ENCODE peak calls at places on chromosomes 2 and 18, in four cellular contexts. Y is transverse colon, M is mesenchymal stem cell, J is SJSA1. B is an unnamed sample.

GRCh38 chr2:55364189-55365055 is 55.2 kb downstream of the CCDC88A start:
- DNase-seq in Y (no peak), J (peak), M (peak), B (peak)

GRCh38 chr2:164849506-164849905 is 7.9 kb upstream of the COBLL1 start:
- DNase-seq in Y (no peak), M (no peak), J (no peak), B (no peak)

GRCh38 chr2:46171441-46171953 is 125.7 kb upstream of the EPAS1 start:
- DNase-seq in M (peak), Y (no peak), J (no peak), B (no peak)

GRCh38 chr18:13161276-13161899 is 57.2 kb upstream of the LDLRAD4 start:
- DNase-seq in Y (no peak), J (no peak), M (no peak), B (no peak)

GRCh38 chr18:13070460-13070859 is 79.3 kb downstream of the CEP192 start:
- DNase-seq in J (no peak), M (peak), Y (no peak), B (no peak)

GRCh38 chr2:36951574-36951973 is 14.8 kb downstream of the STRN start:
- DNase-seq in Y (no peak), M (peak), J (no peak), B (no peak)

GRCh38 chr2:108923736-108924443 is 65.1 kb downstream of the EDAR start:
- DNase-seq in J (no peak), M (no peak), Y (no peak), B (no peak)

GRCh38 chr18:9673296-9674251 is 34.5 kb upstream of the RAB31 start:
- DNase-seq in M (peak), J (peak), Y (peak), B (no peak)

GRCh38 chr2:45855374-45855773 is 203.9 kb downstream of the PRKCE start:
- DNase-seq in Y (no peak), J (no peak), M (peak), B (no peak)

GRCh38 chr2:64201086-64201627 is 56.9 kb upstream of the PELI1 start:
- DNase-seq in Y (no peak), M (peak), J (no peak), B (no peak)

GRCh38 chr18:76654536-76654935 is 159.5 kb upstream of the ZNF516 start:
- DNase-seq in Y (no peak), J (no peak), M (no peak), B (no peak)

GRCh38 chr2:238761802-238762373 is 86.0 kb upstream of the TWIST2 start:
- DNase-seq in J (no peak), M (peak), Y (no peak), B (no peak)

GRCh38 chr18:45777393-45777792 is 48.1 kb upstream of the SIGLEC15 start:
- DNase-seq in M (peak), J (peak), Y (no peak), B (no peak)

GRCh38 chr2:170714156-170715061 is 728 bp upstream of the SP5 start:
- DNase-seq in Y (peak), M (no peak), J (peak), B (no peak)
- H3K27ac ChIP-seq in Y (peak), M (no peak), J (peak), B (no peak)

GRCh38 chr2:217793566-217794132 is 209.1 kb downstream of the TNS1 start:
- DNase-seq in M (no peak), J (peak), Y (no peak), B (no peak)
- H3K27ac ChIP-seq in M (no peak), J (no peak), Y (peak), B (no peak)

GRCh38 chr2:40372278-40372580 is 79.7 kb downstream of the SLC8A1 start:
- DNase-seq in Y (no peak), J (no peak), M (peak), B (no peak)
- H3K27ac ChIP-seq in Y (peak), J (peak), M (peak), B (no peak)

DNA sequence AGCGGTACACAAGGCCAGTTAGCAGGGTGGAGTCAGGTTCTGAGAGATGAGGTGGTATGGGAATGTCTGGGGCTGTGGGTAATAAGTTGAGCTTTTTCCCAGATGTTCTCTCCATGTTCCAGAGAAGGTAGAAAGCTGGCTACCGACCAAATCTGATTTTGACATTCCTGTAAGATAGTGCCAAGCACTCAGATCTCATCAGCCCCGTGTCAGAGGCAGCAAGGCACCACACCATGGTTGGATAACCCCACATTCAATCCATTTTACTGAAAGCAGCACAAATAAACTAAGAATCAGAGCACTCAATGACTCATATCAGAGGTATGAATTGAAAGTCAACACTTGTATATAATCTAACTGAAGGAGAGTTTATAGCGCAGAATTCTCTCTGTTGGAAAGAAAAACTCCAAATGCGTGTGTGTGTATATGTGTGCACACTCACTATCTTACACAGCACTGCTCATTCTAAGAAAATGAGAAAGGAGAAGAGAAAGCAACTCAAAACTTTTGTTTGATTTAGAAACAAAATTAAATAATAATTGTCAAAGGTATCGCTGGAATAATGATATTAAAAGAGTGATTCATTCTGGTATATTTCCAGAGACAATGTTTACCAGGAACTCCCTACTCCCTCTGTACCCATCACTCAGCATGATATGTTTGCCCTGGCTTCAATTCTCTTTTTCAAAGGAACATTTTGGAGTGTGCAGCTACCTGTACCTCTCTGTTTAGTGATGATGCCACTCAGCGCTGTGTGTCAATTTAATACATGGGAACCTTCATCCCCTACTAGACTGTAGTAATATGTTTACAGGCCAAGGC is 375.1 kb upstream of the ID2 start:
- DNase-seq in M (peak), J (peak), Y (no peak), B (no peak)
- H3K27ac ChIP-seq in M (peak), J (peak), Y (peak), B (no peak)

DNA sequence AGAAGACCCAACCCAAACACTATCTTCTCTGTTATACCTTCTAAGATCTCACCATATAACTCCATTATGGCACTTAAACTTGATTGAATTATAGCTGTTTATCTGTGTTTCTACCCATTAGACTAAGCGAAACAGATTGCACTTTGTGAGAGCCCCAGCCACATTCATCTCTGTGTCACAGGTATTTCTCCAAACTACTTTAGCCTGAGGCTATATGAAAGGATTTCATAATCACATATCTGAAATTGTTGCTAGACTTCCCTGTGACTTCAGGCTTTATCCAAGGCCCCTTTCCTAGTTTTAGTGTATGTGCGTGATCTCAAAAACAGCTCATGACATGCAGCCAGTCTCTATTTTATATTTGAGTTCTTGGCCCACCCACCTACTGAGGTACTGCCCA is 745.0 kb upstream of the ACVR2A start:
- DNase-seq in M (no peak), Y (no peak), J (no peak), B (no peak)
- H3K27ac ChIP-seq in M (no peak), Y (no peak), J (no peak), B (no peak)

GRCh38 chr2:74328573-74328972 is 14.6 kb downstream of the SLC4A5 start:
- DNase-seq in M (no peak), J (no peak), Y (no peak), B (no peak)

GRCh38 chr2:74327205-74327604 is 16.0 kb downstream of the SLC4A5 start:
- DNase-seq in J (no peak), M (no peak), Y (no peak), B (no peak)

GRCh38 chr2:74327627-74328026 is 15.6 kb downstream of the SLC4A5 start:
- DNase-seq in Y (no peak), M (no peak), J (no peak), B (no peak)

GRCh38 chr2:74325815-74326214 is 17.4 kb downstream of the SLC4A5 start:
- DNase-seq in Y (no peak), M (no peak), J (no peak), B (no peak)

DNA sequence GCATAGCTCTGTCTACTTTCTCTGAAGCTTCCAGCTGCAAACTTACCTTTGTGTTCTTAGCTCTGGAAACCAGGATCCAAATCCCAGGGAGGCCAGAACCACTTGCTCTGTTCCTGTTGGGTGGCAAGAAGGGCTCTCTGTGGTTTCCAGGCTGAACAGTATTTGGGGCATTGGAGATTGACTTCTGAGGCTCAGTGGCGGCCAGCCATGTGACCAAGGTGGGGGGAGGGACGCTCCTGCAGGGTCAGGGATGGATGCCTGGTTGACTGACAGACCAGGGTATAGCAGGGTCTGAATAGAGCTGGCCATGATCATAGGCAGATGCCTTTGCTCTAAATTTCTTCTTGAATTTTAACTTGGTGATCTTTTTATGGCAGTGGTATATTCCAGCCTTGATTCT is 15.1 kb downstream of the SLC4A5 start:
- DNase-seq in M (no peak), Y (no peak), J (no peak), B (no peak)
- H3K27ac ChIP-seq in M (no peak), Y (no peak), J (no peak), B (no peak)

DNA sequence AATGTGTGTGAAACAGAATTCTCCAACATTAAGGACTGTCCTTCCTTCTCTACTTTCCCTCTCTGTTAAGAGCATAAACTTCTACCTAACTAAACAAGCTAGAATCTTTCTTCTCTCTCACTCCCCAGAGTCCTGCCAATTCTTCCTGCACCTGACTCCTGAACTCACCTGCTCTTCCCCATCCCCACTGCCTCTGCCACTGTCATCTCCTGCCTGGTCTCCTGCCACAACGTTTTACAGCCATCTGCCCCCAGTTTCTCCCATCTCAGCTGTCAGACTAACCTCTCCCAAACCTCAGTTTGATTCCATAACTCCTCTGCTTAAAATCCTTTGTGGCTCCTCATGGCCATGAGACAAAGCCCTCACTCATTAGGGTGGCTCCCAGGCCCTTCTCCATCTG is 288.3 kb upstream of the FBXO11 start:
- DNase-seq in J (no peak), M (no peak), Y (no peak), B (no peak)
- H3K27ac ChIP-seq in J (no peak), M (no peak), Y (no peak), B (no peak)

DNA sequence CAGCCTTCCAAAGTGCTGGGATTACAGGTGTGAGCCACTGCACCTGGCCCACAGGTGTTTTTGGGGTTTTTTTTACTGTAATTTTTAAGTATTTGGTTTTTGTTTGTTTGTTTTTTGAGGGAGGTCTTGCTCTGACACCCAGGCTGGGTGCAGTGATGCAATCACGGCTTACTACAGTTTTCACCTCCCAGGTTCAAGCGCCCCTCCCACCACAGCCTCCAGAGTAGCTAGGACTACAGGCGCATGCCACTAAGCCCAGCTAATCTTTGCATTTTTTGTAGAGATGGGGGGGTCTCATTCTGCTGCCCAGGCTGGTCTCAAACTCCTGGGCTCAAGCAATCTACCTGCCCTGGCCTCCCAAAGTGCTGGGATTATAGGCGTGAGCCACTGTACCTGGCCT is 7.3 kb upstream of the SLC11A1 start:
- DNase-seq in M (no peak), Y (no peak), J (no peak), B (no peak)
- H3K27ac ChIP-seq in M (no peak), Y (peak), J (no peak), B (no peak)

B was measured in substantia nigra.